ENCODE peak calls at places on chromosomes 6 and 20, in ten cellular contexts. I, B, X, F, R, E, L, D, O and W are unnamed samples.

GRCh38 chr6:27754408-27754782 is 157.8 kb downstream of the OR2B2 start:
- DNase-seq in X (no peak), D (no peak), F (no peak), L (no peak), O (no peak), I (no peak), B (no peak), R (no peak), E (no peak), W (no peak)

GRCh38 chr20:20480689-20481088 is 112.8 kb downstream of the INSM1 start:
- DNase-seq in F (no peak), B (no peak), E (no peak), L (no peak), O (no peak), X (peak), D (no peak), I (no peak), R (peak), W (no peak)

GRCh38 chr6:100622907-100623692 is 158.4 kb upstream of the SIM1 start:
- DNase-seq in E (no peak), L (no peak), X (no peak), B (no peak), O (no peak), R (peak), I (no peak), F (no peak), D (no peak), W (no peak)

GRCh38 chr6:8387942-8388437 is 47.4 kb downstream of the SLC35B3 start:
- DNase-seq in D (no peak), B (no peak), R (no peak), I (no peak), O (no peak), F (no peak), L (no peak), X (no peak), E (no peak), W (no peak)

GRCh38 chr20:51563597-51564332 is 21.2 kb upstream of the NFATC2 start:
- DNase-seq in B (no peak), O (no peak), R (peak), D (peak), L (no peak), I (no peak), X (peak), F (no peak), E (peak), W (no peak)

GRCh38 chr20:38658879-38659612 is 57.4 kb downstream of the ARHGAP40 start:
- DNase-seq in O (no peak), D (peak), F (peak), E (no peak), X (peak), R (peak), L (no peak), I (no peak), B (no peak), W (no peak)

GRCh38 chr20:39853664-39854063 is 835.4 kb downstream of the MAFB start:
- DNase-seq in B (no peak), O (peak), R (peak), L (no peak), F (no peak), E (no peak), X (peak), D (no peak), I (no peak), W (no peak)

GRCh38 chr6:27684264-27685211 is 211.6 kb upstream of the ZNF184 start:
- DNase-seq in F (peak), X (peak), B (peak), I (no peak), O (no peak), L (no peak), R (peak), E (no peak), D (peak), W (peak)

GRCh38 chr6:132764370-132764769 is 6.7 kb upstream of the VNN2 start:
- DNase-seq in E (no peak), L (no peak), F (no peak), R (peak), X (peak), O (no peak), I (no peak), D (no peak), B (no peak), W (no peak)

GRCh38 chr6:116500969-116501433 is 10.4 kb upstream of the CALHM5 start:
- DNase-seq in B (no peak), I (no peak), F (no peak), X (no peak), D (peak), E (no peak), R (no peak), L (no peak), O (no peak), W (no peak)

GRCh38 chr6:152221806-152222628 is 414.5 kb downstream of the ESR1 start:
- DNase-seq in R (no peak), E (no peak), L (no peak), B (no peak), D (no peak), X (no peak), O (no peak), F (no peak), I (no peak), W (no peak)

GRCh38 chr6:7707787-7708186 is 18.1 kb upstream of the BMP6 start:
- DNase-seq in O (no peak), B (no peak), X (no peak), F (no peak), D (no peak), E (no peak), R (no peak), I (no peak), L (no peak), W (no peak)

GRCh38 chr20:62457831-62458230 is 18.0 kb downstream of the GATA5 start:
- DNase-seq in I (no peak), B (no peak), E (no peak), O (no peak), D (no peak), X (no peak), F (no peak), R (no peak), L (no peak), W (no peak)

GRCh38 chr6:152804150-152804549 is 53.6 kb downstream of the VIP start:
- DNase-seq in B (no peak), F (no peak), D (no peak), I (no peak), R (no peak), E (no peak), O (no peak), L (no peak), X (no peak), W (no peak)

GRCh38 chr6:75827163-75827562 is 78.1 kb downstream of the MYO6 start:
- DNase-seq in E (no peak), O (no peak), R (no peak), L (no peak), B (no peak), X (no peak), I (no peak), F (no peak), D (no peak), W (no peak)

GRCh38 chr6:137025786-137026730 is 18.7 kb downstream of the IL20RA start:
- DNase-seq in E (no peak), L (no peak), F (no peak), B (no peak), R (no peak), I (no peak), D (no peak), O (no peak), X (peak), W (no peak)

GRCh38 chr6:18269253-18269652 is 4.9 kb upstream of the DEK start:
- DNase-seq in D (no peak), E (no peak), F (peak), O (no peak), I (no peak), L (no peak), X (no peak), R (peak), B (no peak), W (no peak)

GRCh38 chr20:52242237-52243230 is 51.0 kb upstream of the ZFP64 start:
- DNase-seq in F (no peak), L (no peak), R (peak), B (no peak), D (no peak), E (no peak), O (no peak), I (no peak), X (peak), W (no peak)

GRCh38 chr20:19205999-19206398 is 6.4 kb upstream of the SLC24A3 start:
- DNase-seq in D (peak), O (peak), E (peak), R (peak), F (peak), L (no peak), B (peak), I (peak), X (peak), W (peak)

GRCh38 chr6:40957616-40958492 is 81.2 kb downstream of the UNC5CL start:
- DNase-seq in D (no peak), R (peak), F (no peak), L (no peak), E (no peak), B (no peak), X (peak), O (no peak), I (no peak), W (no peak)

GRCh38 chr6:44664716-44665115 is 277.2 kb downstream of the CDC5L start:
- DNase-seq in X (no peak), B (no peak), E (no peak), O (no peak), L (no peak), R (no peak), F (no peak), I (peak), D (no peak), W (no peak)

GRCh38 chr20:57047281-57048026 is 219.0 kb downstream of the BMP7 start:
- DNase-seq in I (no peak), O (no peak), F (no peak), X (peak), D (no peak), B (no peak), L (no peak), E (no peak), R (no peak), W (no peak)